ENCODE peak calls at places on chromosomes 7 and 10, in seven cellular contexts. O is ascending aorta, Y is activated B cell treated with CpG ODN at 0.5 μM for 24 hours, B is GM19239, X is HL-60, V is hepatocyte, U is AG08395. J is an unnamed sample.

GRCh38 chr7:30726296-30727006 is 25.5 kb upstream of the INMT start:
- DNase-seq in O (no peak), Y (no peak), B (no peak), X (no peak), V (no peak), U (no peak), J (no peak)

GRCh38 chr10:75718996-75719395 is 287.6 kb downstream of the LRMDA start:
- DNase-seq in O (no peak), Y (no peak), B (no peak), X (no peak), V (no peak), U (no peak), J (no peak)

GRCh38 chr10:5413012-5413938 is 918 bp downstream of the NET1 start:
- DNase-seq in O (peak; percentile 65), Y (no peak), B (no peak), X (no peak), V (peak; percentile 43), U (peak; percentile 54), J (no peak)

GRCh38 chr7:99949645-99950228 is 20.3 kb upstream of the GJC3 start:
- DNase-seq in O (no peak), Y (no peak), B (no peak), X (no peak), V (no peak), U (no peak), J (no peak)

GRCh38 chr10:48598243-48598935 is 6.5 kb downstream of the ARHGAP22 start:
- DNase-seq in O (no peak), Y (no peak), B (no peak), X (no peak), V (no peak), U (no peak), J (no peak)

GRCh38 chr10:131553121-131553520 is 241.6 kb upstream of the TCERG1L start:
- DNase-seq in O (no peak), Y (no peak), B (no peak), X (no peak), V (no peak), U (no peak), J (no peak)

GRCh38 chr7:11412036-11412435 is 420.0 kb downstream of the THSD7A start:
- DNase-seq in O (no peak), Y (no peak), B (no peak), X (no peak), V (no peak), U (no peak), J (no peak)

GRCh38 chr7:17185690-17186070 is 112.8 kb upstream of the AHR start:
- DNase-seq in O (no peak), Y (no peak), B (no peak), X (peak; percentile 25), V (peak; percentile 28), U (no peak), J (no peak)

GRCh38 chr7:14201353-14201752 is 211.9 kb upstream of the ETV1 start:
- DNase-seq in O (no peak), Y (no peak), B (no peak), X (no peak), V (no peak), U (no peak), J (no peak)

GRCh38 chr7:123666492-123666891 is 10.8 kb downstream of the LMOD2 start:
- DNase-seq in O (no peak), Y (no peak), B (no peak), X (no peak), V (no peak), U (no peak), J (no peak)

GRCh38 chr7:14761506-14762296 is 140.8 kb downstream of the DGKB start:
- DNase-seq in O (no peak), Y (no peak), B (no peak), X (no peak), V (peak; percentile 47), U (peak; percentile 72), J (no peak)

GRCh38 chr7:9028012-9028411 is 594.6 kb downstream of the NXPH1 start:
- DNase-seq in O (no peak), Y (no peak), B (no peak), X (no peak), V (no peak), U (no peak), J (no peak)

GRCh38 chr10:130300608-130301025 is 164.4 kb downstream of the GLRX3 start:
- DNase-seq in O (no peak), Y (no peak), B (no peak), X (no peak), V (no peak), U (no peak), J (no peak)

GRCh38 chr7:111041577-111041976 is 49.4 kb upstream of the LRRN3 start:
- DNase-seq in O (no peak), Y (no peak), B (no peak), X (no peak), V (no peak), U (no peak), J (no peak)

GRCh38 chr7:105691029-105691691 is 109.9 kb upstream of the EFCAB10 start:
- DNase-seq in O (no peak), Y (peak; percentile 29), B (no peak), X (no peak), V (no peak), U (peak; percentile 64), J (no peak)

GRCh38 chr10:102656791-102657371 is 12.6 kb downstream of the TRIM8 start:
- DNase-seq in O (no peak), Y (no peak), B (no peak), X (no peak), V (no peak), U (no peak), J (no peak)

GRCh38 chr10:52740913-52741675 is 31.5 kb downstream of the MBL2 start:
- DNase-seq in O (no peak), Y (no peak), B (no peak), X (no peak), V (peak; percentile 55), U (peak; percentile 60), J (peak; percentile 10)